ENCODE peak calls at places on chromosomes 6 and 20, in ten cellular contexts. One of them, this sample, is unnamed.

GRCh38 chr20:58215116-58215515 is 13.3 kb downstream of the ANKRD60 start:
- DNase-seq in type B pancreatic cell: no peak
- DNase-seq in ascending aorta: no peak
- DNase-seq in mesendoderm: no peak
- DNase-seq in RCC 7860: no peak
- DNase-seq in activated CD8-positive, alpha-beta T cell treated with anti-CD3 and anti-CD28 coated beads, Interleukin-2, amount 10 ng/mL, durations not matched to agents 7 days and 5 days: no peak
- DNase-seq in fibroblast of the aortic adventitia: no peak
- DNase-seq in activated CD8-positive, alpha-beta memory T cell treated with anti-CD3 and anti-CD28 coated beads for 24 hours: no peak
- DNase-seq in naive thymus-derived CD8-positive, alpha-beta T cell: no peak
- DNase-seq in G401: no peak
- DNase-seq in this sample: no peak

GRCh38 chr6:105389543-105389942 is 13.3 kb downstream of the PREP start:
- DNase-seq in type B pancreatic cell: no peak
- DNase-seq in ascending aorta: no peak
- DNase-seq in mesendoderm: peak
- DNase-seq in RCC 7860: no peak
- DNase-seq in activated CD8-positive, alpha-beta T cell treated with anti-CD3 and anti-CD28 coated beads, Interleukin-2, amount 10 ng/mL, durations not matched to agents 7 days and 5 days: no peak
- DNase-seq in fibroblast of the aortic adventitia: peak
- DNase-seq in activated CD8-positive, alpha-beta memory T cell treated with anti-CD3 and anti-CD28 coated beads for 24 hours: no peak
- DNase-seq in naive thymus-derived CD8-positive, alpha-beta T cell: no peak
- DNase-seq in G401: no peak
- DNase-seq in this sample: no peak

GRCh38 chr6:106870824-106871300 is 103.7 kb downstream of the CD24 start:
- DNase-seq in type B pancreatic cell: no peak
- DNase-seq in ascending aorta: no peak
- DNase-seq in mesendoderm: no peak
- DNase-seq in RCC 7860: peak
- DNase-seq in activated CD8-positive, alpha-beta T cell treated with anti-CD3 and anti-CD28 coated beads, Interleukin-2, amount 10 ng/mL, durations not matched to agents 7 days and 5 days: no peak
- DNase-seq in fibroblast of the aortic adventitia: peak
- DNase-seq in activated CD8-positive, alpha-beta memory T cell treated with anti-CD3 and anti-CD28 coated beads for 24 hours: no peak
- DNase-seq in naive thymus-derived CD8-positive, alpha-beta T cell: no peak
- DNase-seq in G401: no peak
- DNase-seq in this sample: no peak

GRCh38 chr20:25191051-25191450 is 4.5 kb upstream of the ENTPD6 start:
- DNase-seq in type B pancreatic cell: no peak
- DNase-seq in ascending aorta: no peak
- DNase-seq in mesendoderm: peak
- DNase-seq in RCC 7860: no peak
- DNase-seq in activated CD8-positive, alpha-beta T cell treated with anti-CD3 and anti-CD28 coated beads, Interleukin-2, amount 10 ng/mL, durations not matched to agents 7 days and 5 days: no peak
- DNase-seq in fibroblast of the aortic adventitia: peak
- DNase-seq in activated CD8-positive, alpha-beta memory T cell treated with anti-CD3 and anti-CD28 coated beads for 24 hours: no peak
- DNase-seq in naive thymus-derived CD8-positive, alpha-beta T cell: no peak
- DNase-seq in G401: no peak
- DNase-seq in this sample: no peak

GRCh38 chr20:36467076-36467999 is 74.0 kb upstream of the MYL9 start:
- DNase-seq in type B pancreatic cell: no peak
- DNase-seq in ascending aorta: no peak
- DNase-seq in mesendoderm: no peak
- DNase-seq in RCC 7860: no peak
- DNase-seq in activated CD8-positive, alpha-beta T cell treated with anti-CD3 and anti-CD28 coated beads, Interleukin-2, amount 10 ng/mL, durations not matched to agents 7 days and 5 days: peak
- DNase-seq in fibroblast of the aortic adventitia: peak
- DNase-seq in activated CD8-positive, alpha-beta memory T cell treated with anti-CD3 and anti-CD28 coated beads for 24 hours: peak
- DNase-seq in naive thymus-derived CD8-positive, alpha-beta T cell: peak
- DNase-seq in G401: peak
- DNase-seq in this sample: peak

GRCh38 chr6:26250806-26251075 is 114.3 kb upstream of the BTN3A2 start:
- DNase-seq in type B pancreatic cell: no peak
- DNase-seq in ascending aorta: no peak
- DNase-seq in mesendoderm: no peak
- DNase-seq in RCC 7860: no peak
- DNase-seq in activated CD8-positive, alpha-beta T cell treated with anti-CD3 and anti-CD28 coated beads, Interleukin-2, amount 10 ng/mL, durations not matched to agents 7 days and 5 days: peak
- DNase-seq in fibroblast of the aortic adventitia: peak
- DNase-seq in activated CD8-positive, alpha-beta memory T cell treated with anti-CD3 and anti-CD28 coated beads for 24 hours: no peak
- DNase-seq in naive thymus-derived CD8-positive, alpha-beta T cell: peak
- DNase-seq in G401: no peak
- DNase-seq in this sample: no peak

GRCh38 chr6:170210026-170210390 is 80.9 kb downstream of the DLL1 start:
- DNase-seq in type B pancreatic cell: peak
- DNase-seq in ascending aorta: no peak
- DNase-seq in mesendoderm: no peak
- DNase-seq in RCC 7860: no peak
- DNase-seq in activated CD8-positive, alpha-beta T cell treated with anti-CD3 and anti-CD28 coated beads, Interleukin-2, amount 10 ng/mL, durations not matched to agents 7 days and 5 days: peak
- DNase-seq in fibroblast of the aortic adventitia: no peak
- DNase-seq in activated CD8-positive, alpha-beta memory T cell treated with anti-CD3 and anti-CD28 coated beads for 24 hours: peak
- DNase-seq in naive thymus-derived CD8-positive, alpha-beta T cell: peak
- DNase-seq in G401: no peak
- DNase-seq in this sample: no peak

GRCh38 chr6:835476-836160 is 142.7 kb upstream of the EXOC2 start:
- DNase-seq in type B pancreatic cell: no peak
- DNase-seq in ascending aorta: no peak
- DNase-seq in mesendoderm: no peak
- DNase-seq in RCC 7860: peak
- DNase-seq in activated CD8-positive, alpha-beta T cell treated with anti-CD3 and anti-CD28 coated beads, Interleukin-2, amount 10 ng/mL, durations not matched to agents 7 days and 5 days: no peak
- DNase-seq in fibroblast of the aortic adventitia: no peak
- DNase-seq in activated CD8-positive, alpha-beta memory T cell treated with anti-CD3 and anti-CD28 coated beads for 24 hours: no peak
- DNase-seq in naive thymus-derived CD8-positive, alpha-beta T cell: no peak
- DNase-seq in G401: no peak
- DNase-seq in this sample: no peak

GRCh38 chr6:111657146-111657545 is 51.5 kb upstream of the TRAF3IP2 start:
- DNase-seq in type B pancreatic cell: no peak
- DNase-seq in ascending aorta: no peak
- DNase-seq in mesendoderm: no peak
- DNase-seq in RCC 7860: no peak
- DNase-seq in activated CD8-positive, alpha-beta T cell treated with anti-CD3 and anti-CD28 coated beads, Interleukin-2, amount 10 ng/mL, durations not matched to agents 7 days and 5 days: no peak
- DNase-seq in fibroblast of the aortic adventitia: peak
- DNase-seq in activated CD8-positive, alpha-beta memory T cell treated with anti-CD3 and anti-CD28 coated beads for 24 hours: no peak
- DNase-seq in naive thymus-derived CD8-positive, alpha-beta T cell: no peak
- DNase-seq in G401: no peak
- DNase-seq in this sample: no peak

GRCh38 chr6:131784561-131784960 is 23.3 kb upstream of the ENPP1 start:
- DNase-seq in type B pancreatic cell: no peak
- DNase-seq in ascending aorta: no peak
- DNase-seq in mesendoderm: no peak
- DNase-seq in RCC 7860: no peak
- DNase-seq in activated CD8-positive, alpha-beta T cell treated with anti-CD3 and anti-CD28 coated beads, Interleukin-2, amount 10 ng/mL, durations not matched to agents 7 days and 5 days: no peak
- DNase-seq in fibroblast of the aortic adventitia: no peak
- DNase-seq in activated CD8-positive, alpha-beta memory T cell treated with anti-CD3 and anti-CD28 coated beads for 24 hours: no peak
- DNase-seq in naive thymus-derived CD8-positive, alpha-beta T cell: no peak
- DNase-seq in G401: no peak
- DNase-seq in this sample: no peak

GRCh38 chr6:3749991-3750323 is 1.6 kb downstream of the PXDC1 start:
- DNase-seq in type B pancreatic cell: no peak
- DNase-seq in ascending aorta: no peak
- DNase-seq in mesendoderm: peak
- DNase-seq in RCC 7860: peak
- DNase-seq in activated CD8-positive, alpha-beta T cell treated with anti-CD3 and anti-CD28 coated beads, Interleukin-2, amount 10 ng/mL, durations not matched to agents 7 days and 5 days: no peak
- DNase-seq in fibroblast of the aortic adventitia: peak
- DNase-seq in activated CD8-positive, alpha-beta memory T cell treated with anti-CD3 and anti-CD28 coated beads for 24 hours: peak
- DNase-seq in naive thymus-derived CD8-positive, alpha-beta T cell: no peak
- DNase-seq in G401: no peak
- DNase-seq in this sample: no peak

GRCh38 chr6:113672691-113673149 is 184.4 kb upstream of the MARCKS start:
- DNase-seq in type B pancreatic cell: no peak
- DNase-seq in ascending aorta: no peak
- DNase-seq in mesendoderm: peak
- DNase-seq in RCC 7860: no peak
- DNase-seq in activated CD8-positive, alpha-beta T cell treated with anti-CD3 and anti-CD28 coated beads, Interleukin-2, amount 10 ng/mL, durations not matched to agents 7 days and 5 days: no peak
- DNase-seq in fibroblast of the aortic adventitia: peak
- DNase-seq in activated CD8-positive, alpha-beta memory T cell treated with anti-CD3 and anti-CD28 coated beads for 24 hours: no peak
- DNase-seq in naive thymus-derived CD8-positive, alpha-beta T cell: no peak
- DNase-seq in G401: peak
- DNase-seq in this sample: peak

GRCh38 chr6:2196079-2196679 is 49.2 kb downstream of the GMDS start:
- DNase-seq in type B pancreatic cell: no peak
- DNase-seq in ascending aorta: no peak
- DNase-seq in mesendoderm: peak
- DNase-seq in RCC 7860: peak
- DNase-seq in activated CD8-positive, alpha-beta T cell treated with anti-CD3 and anti-CD28 coated beads, Interleukin-2, amount 10 ng/mL, durations not matched to agents 7 days and 5 days: peak
- DNase-seq in fibroblast of the aortic adventitia: peak
- DNase-seq in activated CD8-positive, alpha-beta memory T cell treated with anti-CD3 and anti-CD28 coated beads for 24 hours: no peak
- DNase-seq in naive thymus-derived CD8-positive, alpha-beta T cell: peak
- DNase-seq in G401: peak
- DNase-seq in this sample: no peak

GRCh38 chr6:31178143-31179041 is 7.9 kb upstream of the POU5F1 start:
- DNase-seq in type B pancreatic cell: no peak
- DNase-seq in ascending aorta: no peak
- DNase-seq in mesendoderm: no peak
- DNase-seq in RCC 7860: peak
- DNase-seq in activated CD8-positive, alpha-beta T cell treated with anti-CD3 and anti-CD28 coated beads, Interleukin-2, amount 10 ng/mL, durations not matched to agents 7 days and 5 days: no peak
- DNase-seq in fibroblast of the aortic adventitia: peak
- DNase-seq in activated CD8-positive, alpha-beta memory T cell treated with anti-CD3 and anti-CD28 coated beads for 24 hours: no peak
- DNase-seq in naive thymus-derived CD8-positive, alpha-beta T cell: no peak
- DNase-seq in G401: no peak
- DNase-seq in this sample: no peak

GRCh38 chr6:15280023-15280422 is 34.2 kb downstream of the JARID2 start:
- DNase-seq in type B pancreatic cell: no peak
- DNase-seq in ascending aorta: no peak
- DNase-seq in mesendoderm: no peak
- DNase-seq in RCC 7860: no peak
- DNase-seq in activated CD8-positive, alpha-beta T cell treated with anti-CD3 and anti-CD28 coated beads, Interleukin-2, amount 10 ng/mL, durations not matched to agents 7 days and 5 days: no peak
- DNase-seq in fibroblast of the aortic adventitia: peak
- DNase-seq in activated CD8-positive, alpha-beta memory T cell treated with anti-CD3 and anti-CD28 coated beads for 24 hours: no peak
- DNase-seq in naive thymus-derived CD8-positive, alpha-beta T cell: no peak
- DNase-seq in G401: no peak
- DNase-seq in this sample: no peak

GRCh38 chr20:34549291-34549928 is 9.1 kb upstream of the MAP1LC3A start:
- DNase-seq in type B pancreatic cell: no peak
- DNase-seq in ascending aorta: no peak
- DNase-seq in mesendoderm: peak
- DNase-seq in RCC 7860: no peak
- DNase-seq in activated CD8-positive, alpha-beta T cell treated with anti-CD3 and anti-CD28 coated beads, Interleukin-2, amount 10 ng/mL, durations not matched to agents 7 days and 5 days: no peak
- DNase-seq in fibroblast of the aortic adventitia: no peak
- DNase-seq in activated CD8-positive, alpha-beta memory T cell treated with anti-CD3 and anti-CD28 coated beads for 24 hours: no peak
- DNase-seq in naive thymus-derived CD8-positive, alpha-beta T cell: no peak
- DNase-seq in G401: no peak
- DNase-seq in this sample: peak

GRCh38 chr6:100257661-100258395 is 206.9 kb downstream of the SIM1 start:
- DNase-seq in type B pancreatic cell: no peak
- DNase-seq in ascending aorta: no peak
- DNase-seq in mesendoderm: peak
- DNase-seq in RCC 7860: peak
- DNase-seq in activated CD8-positive, alpha-beta T cell treated with anti-CD3 and anti-CD28 coated beads, Interleukin-2, amount 10 ng/mL, durations not matched to agents 7 days and 5 days: no peak
- DNase-seq in fibroblast of the aortic adventitia: peak
- DNase-seq in activated CD8-positive, alpha-beta memory T cell treated with anti-CD3 and anti-CD28 coated beads for 24 hours: no peak
- DNase-seq in naive thymus-derived CD8-positive, alpha-beta T cell: no peak
- DNase-seq in G401: no peak
- DNase-seq in this sample: no peak

GRCh38 chr6:131613296-131613925 is 14.6 kb downstream of the MED23 start:
- DNase-seq in type B pancreatic cell: no peak
- DNase-seq in ascending aorta: no peak
- DNase-seq in mesendoderm: no peak
- DNase-seq in RCC 7860: no peak
- DNase-seq in activated CD8-positive, alpha-beta T cell treated with anti-CD3 and anti-CD28 coated beads, Interleukin-2, amount 10 ng/mL, durations not matched to agents 7 days and 5 days: no peak
- DNase-seq in fibroblast of the aortic adventitia: no peak
- DNase-seq in activated CD8-positive, alpha-beta memory T cell treated with anti-CD3 and anti-CD28 coated beads for 24 hours: no peak
- DNase-seq in naive thymus-derived CD8-positive, alpha-beta T cell: no peak
- DNase-seq in G401: no peak
- DNase-seq in this sample: no peak

GRCh38 chr6:118350881-118351430 is 197.1 kb upstream of the PLN start:
- DNase-seq in type B pancreatic cell: no peak
- DNase-seq in ascending aorta: no peak
- DNase-seq in mesendoderm: no peak
- DNase-seq in RCC 7860: no peak
- DNase-seq in activated CD8-positive, alpha-beta T cell treated with anti-CD3 and anti-CD28 coated beads, Interleukin-2, amount 10 ng/mL, durations not matched to agents 7 days and 5 days: no peak
- DNase-seq in fibroblast of the aortic adventitia: no peak
- DNase-seq in activated CD8-positive, alpha-beta memory T cell treated with anti-CD3 and anti-CD28 coated beads for 24 hours: no peak
- DNase-seq in naive thymus-derived CD8-positive, alpha-beta T cell: no peak
- DNase-seq in G401: no peak
- DNase-seq in this sample: no peak

GRCh38 chr20:2984028-2984501 is 59.4 kb upstream of the GNRH2 start:
- DNase-seq in type B pancreatic cell: no peak
- DNase-seq in ascending aorta: no peak
- DNase-seq in mesendoderm: no peak
- DNase-seq in RCC 7860: no peak
- DNase-seq in activated CD8-positive, alpha-beta T cell treated with anti-CD3 and anti-CD28 coated beads, Interleukin-2, amount 10 ng/mL, durations not matched to agents 7 days and 5 days: peak
- DNase-seq in fibroblast of the aortic adventitia: no peak
- DNase-seq in activated CD8-positive, alpha-beta memory T cell treated with anti-CD3 and anti-CD28 coated beads for 24 hours: no peak
- DNase-seq in naive thymus-derived CD8-positive, alpha-beta T cell: no peak
- DNase-seq in G401: no peak
- DNase-seq in this sample: no peak

GRCh38 chr6:136790411-136791295 is 1.6 kb downstream of the MAP3K5 start:
- DNase-seq in type B pancreatic cell: no peak
- DNase-seq in ascending aorta: no peak
- DNase-seq in mesendoderm: no peak
- DNase-seq in RCC 7860: no peak
- DNase-seq in activated CD8-positive, alpha-beta T cell treated with anti-CD3 and anti-CD28 coated beads, Interleukin-2, amount 10 ng/mL, durations not matched to agents 7 days and 5 days: no peak
- DNase-seq in fibroblast of the aortic adventitia: no peak
- DNase-seq in activated CD8-positive, alpha-beta memory T cell treated with anti-CD3 and anti-CD28 coated beads for 24 hours: no peak
- DNase-seq in naive thymus-derived CD8-positive, alpha-beta T cell: no peak
- DNase-seq in G401: peak
- DNase-seq in this sample: no peak

GRCh38 chr6:148548065-148548748 is 198.6 kb upstream of the UST start:
- DNase-seq in type B pancreatic cell: no peak
- DNase-seq in ascending aorta: no peak
- DNase-seq in mesendoderm: no peak
- DNase-seq in RCC 7860: no peak
- DNase-seq in activated CD8-positive, alpha-beta T cell treated with anti-CD3 and anti-CD28 coated beads, Interleukin-2, amount 10 ng/mL, durations not matched to agents 7 days and 5 days: no peak
- DNase-seq in fibroblast of the aortic adventitia: peak
- DNase-seq in activated CD8-positive, alpha-beta memory T cell treated with anti-CD3 and anti-CD28 coated beads for 24 hours: no peak
- DNase-seq in naive thymus-derived CD8-positive, alpha-beta T cell: no peak
- DNase-seq in G401: peak
- DNase-seq in this sample: no peak

This sample was measured in islet precursor cell.